ENCODE peak calls at places on chromosomes 1 and 21, in nine cellular contexts. J, L, Y, E, Z, B, D, X and V are unnamed samples.

GRCh38 chr1:206658264-206658980 is 23.1 kb downstream of the DYRK3 start:
- DNase-seq in J (peak; percentile 81), B (peak; percentile 47), E (peak; percentile 63), D (peak; percentile 43), Y (no peak), L (no peak), Z (no peak), X (no peak), V (no peak)

GRCh38 chr1:212412374-212412773 is 2.3 kb downstream of the PACC1 start:
- DNase-seq in Y (no peak), E (no peak), B (no peak), X (no peak), D (no peak), J (no peak), L (no peak), Z (no peak), V (no peak)

GRCh38 chr21:16133248-16133647 is 403.5 kb downstream of the USP25 start:
- DNase-seq in X (no peak), J (no peak), Z (no peak), L (no peak), B (no peak), D (no peak), E (no peak), Y (no peak), V (no peak)

GRCh38 chr1:96861836-96862235 is 140.3 kb downstream of the PTBP2 start:
- DNase-seq in D (no peak), J (no peak), E (no peak), X (no peak), Y (no peak), B (no peak), Z (no peak), L (no peak), V (no peak)

GRCh38 chr21:46052703-46053651 is 44.9 kb upstream of the COL6A2 start:
- DNase-seq in B (no peak), L (no peak), J (no peak), Z (no peak), D (peak; percentile 98), E (no peak), X (no peak), Y (no peak), V (peak; percentile 89)

GRCh38 chr1:95233321-95233736 is 681 bp upstream of the RWDD3 start:
- DNase-seq in Y (peak; percentile 87), X (peak; percentile 35), Z (peak; percentile 23), J (peak; percentile 13), E (no peak), D (peak; percentile 67), B (peak; percentile 55), L (no peak), V (no peak)

GRCh38 chr1:91712393-91712792 is 173.6 kb downstream of the TGFBR3 start:
- DNase-seq in B (no peak), X (no peak), Y (no peak), J (no peak), E (no peak), Z (no peak), D (peak; percentile 9), L (no peak), V (no peak)

GRCh38 chr1:184489908-184490307 is 103.1 kb downstream of the C1orf21 start:
- DNase-seq in Y (no peak), B (no peak), Z (no peak), D (peak; percentile 4), J (no peak), L (no peak), X (no peak), E (no peak), V (no peak)

GRCh38 chr1:167401260-167401873 is 117.0 kb downstream of the CD247 start:
- DNase-seq in X (peak; percentile 75), Y (peak; percentile 62), E (peak; percentile 62), D (peak; percentile 59), L (no peak), Z (no peak), B (peak; percentile 80), J (peak; percentile 51), V (no peak)

DNA sequence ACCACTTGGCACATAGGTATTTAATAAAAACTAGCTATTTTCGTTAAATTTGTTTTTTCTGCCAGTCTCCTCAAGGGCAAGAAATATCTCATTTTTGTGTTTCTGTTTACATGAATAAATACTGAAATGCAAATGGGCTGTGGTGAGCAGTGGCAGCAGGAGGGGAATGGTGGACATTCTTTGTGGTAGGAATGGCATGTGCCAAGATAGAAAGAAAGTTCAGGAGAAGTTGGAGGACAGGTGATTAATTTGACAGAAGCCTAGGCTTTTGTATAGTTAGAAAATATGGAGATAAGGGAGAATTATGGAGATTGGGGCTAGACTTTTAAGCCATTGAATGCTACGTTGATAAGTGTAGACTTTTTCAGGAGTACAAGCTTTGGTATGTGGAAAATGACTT is 8.6 kb downstream of the RAP1A start:
- DNase-seq in E (no peak), L (no peak), D (no peak), J (no peak), X (no peak), Z (no peak), B (no peak), Y (no peak), V (no peak)
- H3K4me1 ChIP-seq in E (no peaks in the 10 kb centered on the region), L (peaks cover 96% of the 10 kb centered on the region), D (peaks cover 13% of the 10 kb centered on the region), J (no peaks in the 10 kb centered on the region), X (peaks cover 85% of the 10 kb centered on the region), Z (no peaks in the 10 kb centered on the region), B (peaks cover 21% of the 10 kb centered on the region), Y (peaks cover 10% of the 10 kb centered on the region), V (peaks cover 68% of the 10 kb centered on the region)

DNA sequence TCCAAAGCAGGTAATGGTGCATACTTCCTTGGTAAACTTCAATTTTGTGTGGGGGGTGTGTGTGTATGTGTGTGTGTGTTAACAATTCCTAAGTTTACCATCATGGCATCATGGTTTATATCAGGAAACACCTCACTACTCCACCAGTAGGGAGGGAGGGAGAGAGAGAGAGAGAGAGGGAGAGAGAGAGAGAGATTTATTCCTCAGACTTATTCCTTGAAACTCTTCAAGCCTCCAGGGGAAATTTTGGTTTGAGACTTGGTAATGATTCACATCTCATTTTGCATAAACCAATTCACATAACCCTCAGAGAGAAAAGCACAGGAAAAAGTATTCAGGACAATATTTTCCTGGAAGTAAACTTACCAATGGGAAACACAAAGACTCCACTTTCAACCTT is 115.0 kb downstream of the TTLL7 start:
- DNase-seq in E (no peak), Z (no peak), L (no peak), Y (no peak), D (peak; percentile 4), X (no peak), B (no peak), J (no peak), V (no peak)
- H3K4me3 ChIP-seq in E (no peak overlapping the region), Z (no peak overlapping the region), L (no peak overlapping the region), Y (no peak overlapping the region), D (no peak overlapping the region), X (no peak overlapping the region), B (no peak overlapping the region), J (no peak overlapping the region), V (no peak overlapping the region)

GRCh38 chr1:108856994-108857393 is at the start of gene AKNAD1:
- DNase-seq in D (no peak), J (no peak), L (no peak), Z (no peak), B (no peak), E (no peak), Y (no peak), X (no peak), V (no peak)
- H3K4me1 ChIP-seq in D (peaks cover 22% of the 10 kb centered on the region), J (no peaks in the 10 kb centered on the region), L (no peaks in the 10 kb centered on the region), Z (peaks cover 9% of the 10 kb centered on the region), B (no peaks in the 10 kb centered on the region), E (peaks cover 23% of the 10 kb centered on the region), Y (no peaks in the 10 kb centered on the region), X (peaks cover 8% of the 10 kb centered on the region), V (peaks cover 14% of the 10 kb centered on the region)

DNA sequence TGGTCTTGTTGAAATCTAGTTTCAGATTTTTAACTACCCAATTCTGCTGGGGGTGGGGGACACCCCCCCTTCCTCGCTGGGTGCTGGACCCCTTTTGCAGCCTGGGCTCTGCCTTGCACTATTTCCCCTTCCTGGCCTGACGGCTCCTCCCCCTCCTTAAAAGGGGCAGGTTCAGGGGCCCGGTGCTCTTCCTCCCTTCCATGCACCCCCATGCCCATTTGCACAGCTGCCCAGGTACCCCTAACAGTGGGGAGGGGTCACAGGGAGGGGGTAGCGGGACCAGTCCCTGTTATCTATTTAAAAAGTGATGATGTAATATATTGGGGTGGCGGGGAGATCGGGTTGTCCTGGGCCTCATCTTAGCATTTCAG is 15.3 kb downstream of the ZBTB7B start:
- DNase-seq in B (no peak), J (no peak), X (no peak), D (no peak), Y (no peak), E (no peak), L (no peak), Z (no peak), V (no peak)
- H3K4me3 ChIP-seq in B (no peak overlapping the region), J (peak overlapping the region; percentile 29), X (no peak overlapping the region), D (peak overlapping the region; percentile 64), Y (no peak overlapping the region), E (no peak overlapping the region), L (peak overlapping the region; percentile 80), Z (no peak overlapping the region), V (peak overlapping the region; percentile 61)

GRCh38 chr1:1240822-1241587 is 5.5 kb downstream of the C1QTNF12 start:
- DNase-seq in Y (no peak), E (no peak), B (no peak), Z (no peak), D (peak; percentile 38), L (no peak), J (no peak), X (peak; percentile 15), V (no peak)
- H3K4me1 ChIP-seq in Y (no peaks in the 10 kb centered on the region), E (no peaks in the 10 kb centered on the region), B (peaks cover 19% of the 10 kb centered on the region), Z (peaks cover 38% of the 10 kb centered on the region), D (no peaks in the 10 kb centered on the region), L (no peaks in the 10 kb centered on the region), J (peaks cover 37% of the 10 kb centered on the region), X (no peaks in the 10 kb centered on the region), V (peaks cover 10% of the 10 kb centered on the region)

GRCh38 chr21:14879458-14879857 is 185.3 kb downstream of the NRIP1 start:
- DNase-seq in X (no peak), L (no peak), Y (no peak), B (no peak), D (no peak), J (no peak), E (no peak), Z (no peak), V (no peak)
- H3K4me3 ChIP-seq in X (no peak overlapping the region), L (no peak overlapping the region), Y (no peak overlapping the region), B (no peak overlapping the region), D (no peak overlapping the region), J (no peak overlapping the region), E (no peak overlapping the region), Z (no peak overlapping the region), V (no peak overlapping the region)

DNA sequence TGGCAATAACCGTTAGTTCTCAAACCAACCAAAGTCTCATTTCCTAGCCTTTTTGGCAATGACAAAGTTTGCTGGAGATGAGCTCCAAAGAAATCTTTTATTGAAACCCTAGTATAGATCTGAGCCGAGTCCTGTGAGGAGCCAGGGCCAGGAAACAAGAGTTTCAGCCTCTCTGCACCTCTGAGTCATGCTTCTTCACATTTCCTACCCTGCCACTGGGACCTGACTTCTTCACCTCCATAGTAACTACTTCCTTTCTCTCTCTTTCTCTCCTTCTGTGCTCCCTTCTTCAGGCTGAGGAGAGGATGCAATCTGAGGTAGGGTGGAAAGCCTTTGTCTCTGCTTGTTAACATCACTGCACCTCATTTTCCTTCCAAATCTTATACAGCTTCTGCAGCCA is 38.7 kb upstream of the IPO9 start:
- DNase-seq in X (no peak), L (no peak), Z (no peak), J (no peak), Y (no peak), D (peak; percentile 88), B (no peak), E (no peak), V (no peak)
- H3K4me1 ChIP-seq in X (peaks cover 40% of the 10 kb centered on the region), L (peaks cover 82% of the 10 kb centered on the region), Z (peaks cover 2% of the 10 kb centered on the region), J (peaks cover 14% of the 10 kb centered on the region), Y (no peaks in the 10 kb centered on the region), D (peaks cover 59% of the 10 kb centered on the region), B (peaks cover 13% of the 10 kb centered on the region), E (peaks cover 10% of the 10 kb centered on the region), V (peaks cover 56% of the 10 kb centered on the region)

GRCh38 chr1:21937372-21938121 is 437 bp upstream of the HSPG2 start:
- DNase-seq in L (no peak), J (no peak), E (no peak), D (peak; percentile 93), X (peak; percentile 92), Z (peak; percentile 84), Y (peak; percentile 69), B (peak; percentile 83), V (no peak)
- H3K4me3 ChIP-seq in L (peak overlapping the region; percentile 71), J (peak overlapping the region; percentile 76), E (no peak overlapping the region), D (peak overlapping the region; percentile 62), X (no peak overlapping the region), Z (peak overlapping the region; percentile 70), Y (peak overlapping the region; percentile 55), B (no peak overlapping the region), V (peak overlapping the region; percentile 89)